ENCODE peak calls at places on chromosomes 6 and 20, in eight cellular contexts. O is body of pancreas, V is tibial nerve, E is IMR-90, A is A549, G is GM12878, B is endothelial cell of umbilical vein, Y is transverse colon. I is an unnamed sample.

GRCh38 chr20:60214901-60215522 is 256.8 kb downstream of the CDH26 start:
- DNase-seq in E (no peak), Y (no peak), B (no peak), A (no peak), G (no peak), V (no peak), O (no peak), I (no peak)

GRCh38 chr6:24845578-24845977 is 46.9 kb upstream of the ARMH2 start:
- DNase-seq in A (no peak), B (no peak), Y (no peak), E (no peak), V (no peak), G (no peak), O (no peak), I (no peak)

GRCh38 chr20:51128198-51128597 is 105.3 kb upstream of the KCNG1 start:
- DNase-seq in G (no peak), B (no peak), V (no peak), A (peak; percentile 21), E (peak; percentile 97), O (no peak), Y (no peak), I (no peak)

GRCh38 chr6:133609404-133610270 is 279.3 kb upstream of the TCF21 start:
- DNase-seq in A (peak; percentile 100), G (no peak), V (no peak), O (no peak), E (peak; percentile 100), B (peak; percentile 75), Y (no peak), I (no peak)

GRCh38 chr6:132122871-132123270 is 171.7 kb upstream of the CCN2 start:
- DNase-seq in O (no peak), G (no peak), V (no peak), Y (no peak), A (no peak), B (peak; percentile 49), E (peak; percentile 100), I (no peak)

GRCh38 chr6:135018961-135019360 is 35.7 kb downstream of the HBS1L start:
- DNase-seq in G (no peak), A (no peak), E (no peak), Y (no peak), B (no peak), O (no peak), V (no peak), I (no peak)

GRCh38 chr6:156053626-156054025 is 598.0 kb upstream of the NOX3 start:
- DNase-seq in G (no peak), O (no peak), A (no peak), E (no peak), Y (no peak), B (no peak), V (no peak), I (no peak)

GRCh38 chr20:13220194-13220856 is 749 bp upstream of the ISM1 start:
- DNase-seq in O (peak; percentile 76), G (no peak), V (peak; percentile 58), B (peak; percentile 24), E (peak; percentile 3), Y (peak; percentile 34), A (peak; percentile 65), I (peak; percentile 41)

GRCh38 chr6:168333039-168333438 is 13.5 kb upstream of the DACT2 start:
- DNase-seq in V (no peak), E (no peak), O (peak; percentile 42), A (peak; percentile 37), Y (peak; percentile 53), G (no peak), B (no peak), I (no peak)
- TF ChIP-seq CTCF in V (peak; percentile 20), E (no peak), O (peak; percentile 27), A (no peak), Y (peak; percentile 34), G (no peak), B (no peak), I (no peak)

GRCh38 chr20:31606928-31607639 is 2.0 kb downstream of the ID1 start:
- DNase-seq in O (no peak), A (peak; percentile 93), Y (peak; percentile 55), E (peak; percentile 67), B (peak; percentile 60), V (no peak), G (no peak), I (peak; percentile 46)
- TF ChIP-seq POLR2A in O (peak; percentile 46), A (peak; percentile 84), Y (peak; percentile 65), E (peak; percentile 98), B (peak; percentile 87), V (no peak), G (no peak), I (peak; percentile 10)

GRCh38 chr6:53564401-53565065 is 19.6 kb upstream of the GCLC start:
- DNase-seq in O (no peak), G (no peak), A (no peak), Y (no peak), B (no peak), V (no peak), E (no peak), I (no peak)
- TF ChIP-seq CTCF in O (no peak), G (no peak), A (no peak), Y (no peak), B (no peak), V (no peak), E (no peak), I (no peak)

GRCh38 chr6:162245831-162246230 is 481.7 kb downstream of the PRKN start:
- DNase-seq in O (no peak), G (no peak), Y (no peak), B (no peak), V (no peak), E (no peak), A (peak; percentile 14), I (no peak)
- TF ChIP-seq POLR2A in O (no peak), G (no peak), Y (no peak), B (no peak), V (no peak), E (no peak), A (no peak), I (no peak)

GRCh38 chr6:15479761-15480160 is 183.1 kb downstream of the DTNBP1 start:
- DNase-seq in E (no peak), B (peak; percentile 72), V (no peak), Y (no peak), G (no peak), O (no peak), A (no peak), I (peak; percentile 82)

GRCh38 chr6:15483060-15483459 is 179.8 kb downstream of the DTNBP1 start:
- DNase-seq in E (peak; percentile 65), G (no peak), A (no peak), O (no peak), V (no peak), B (no peak), Y (no peak), I (no peak)

GRCh38 chr6:15480546-15480945 is 182.3 kb downstream of the DTNBP1 start:
- DNase-seq in V (no peak), G (no peak), Y (no peak), A (no peak), B (no peak), E (no peak), O (no peak), I (no peak)

GRCh38 chr6:15481892-15482291 is 180.9 kb downstream of the DTNBP1 start:
- DNase-seq in O (no peak), V (no peak), G (no peak), A (no peak), B (no peak), E (no peak), Y (no peak), I (no peak)

DNA sequence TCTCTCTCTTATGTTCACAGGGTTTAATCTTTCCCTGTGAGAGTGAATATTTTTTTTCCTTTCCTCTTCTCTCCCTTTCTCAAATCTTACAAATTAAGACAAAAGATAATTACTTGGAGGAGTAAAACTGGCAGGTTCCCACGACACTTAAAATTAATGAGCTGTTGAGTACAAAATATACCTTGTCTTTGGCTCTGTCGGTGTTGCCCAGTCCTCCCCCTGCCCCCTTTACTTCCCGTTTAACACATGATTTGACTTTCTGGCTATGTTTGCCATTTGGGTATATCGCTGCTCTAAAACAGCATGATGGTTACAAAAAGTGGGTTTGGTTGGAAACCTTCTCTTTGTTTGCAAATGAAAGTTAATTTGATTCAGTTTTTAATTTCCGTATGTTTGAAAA is 181.4 kb downstream of the DTNBP1 start:
- DNase-seq in V (no peak), O (no peak), Y (no peak), A (no peak), E (no peak), G (no peak), B (no peak), I (no peak)
- TF ChIP-seq CTCF in V (no peak), O (no peak), Y (no peak), A (no peak), E (no peak), G (no peak), B (no peak), I (no peak)

I was measured in adrenal gland.